ENCODE peak calls at places on chromosomes 7 and 10, in four cellular contexts. One of them, this sample, is unnamed.

GRCh38 chr7:77933394-77933793 is 134.8 kb downstream of the PHTF2 start:
- DNase-seq in PC-3: peak
- DNase-seq in A549: peak
- DNase-seq in HFF-Myc: no peak
- DNase-seq in this sample: no peak

GRCh38 chr7:82548141-82548688 is 104.6 kb upstream of the CACNA2D1 start:
- DNase-seq in PC-3: peak
- DNase-seq in A549: no peak
- DNase-seq in HFF-Myc: no peak
- DNase-seq in this sample: no peak

GRCh38 chr10:35613597-35614226 is 8.6 kb downstream of the GJD4 start:
- DNase-seq in PC-3: peak
- DNase-seq in A549: peak
- DNase-seq in HFF-Myc: no peak
- DNase-seq in this sample: no peak

GRCh38 chr7:69358163-69358821 is 240.0 kb upstream of the AUTS2 start:
- DNase-seq in A549: no peak
- DNase-seq in PC-3: no peak
- DNase-seq in HFF-Myc: no peak
- DNase-seq in this sample: no peak

GRCh38 chr7:131329176-131329570 is 1.5 kb downstream of the MKLN1 start:
- DNase-seq in HFF-Myc: no peak
- DNase-seq in PC-3: peak
- DNase-seq in A549: peak
- DNase-seq in this sample: no peak

GRCh38 chr7:51606601-51607154 is 290.1 kb upstream of the COBL start:
- DNase-seq in A549: peak
- DNase-seq in HFF-Myc: no peak
- DNase-seq in PC-3: peak
- DNase-seq in this sample: no peak

GRCh38 chr10:131982796-131983195 is 1.1 kb upstream of the BNIP3 start:
- DNase-seq in PC-3: no peak
- DNase-seq in HFF-Myc: no peak
- DNase-seq in A549: no peak
- DNase-seq in this sample: no peak

GRCh38 chr7:92639213-92639896 is 49.2 kb upstream of the FAM133B start:
- DNase-seq in PC-3: no peak
- DNase-seq in HFF-Myc: no peak
- DNase-seq in A549: no peak
- DNase-seq in this sample: no peak

GRCh38 chr7:44590910-44591309 is 8.9 kb upstream of the TMED4 start:
- DNase-seq in PC-3: no peak
- DNase-seq in A549: no peak
- DNase-seq in HFF-Myc: no peak
- DNase-seq in this sample: no peak

GRCh38 chr7:150939052-150939810 is 38.9 kb downstream of the KCNH2 start:
- DNase-seq in PC-3: no peak
- DNase-seq in HFF-Myc: no peak
- DNase-seq in A549: no peak
- DNase-seq in this sample: no peak

GRCh38 chr7:121107923-121108498 is 119.5 kb downstream of the CPED1 start:
- DNase-seq in PC-3: peak
- DNase-seq in HFF-Myc: peak
- DNase-seq in A549: peak
- DNase-seq in this sample: no peak

DNA sequence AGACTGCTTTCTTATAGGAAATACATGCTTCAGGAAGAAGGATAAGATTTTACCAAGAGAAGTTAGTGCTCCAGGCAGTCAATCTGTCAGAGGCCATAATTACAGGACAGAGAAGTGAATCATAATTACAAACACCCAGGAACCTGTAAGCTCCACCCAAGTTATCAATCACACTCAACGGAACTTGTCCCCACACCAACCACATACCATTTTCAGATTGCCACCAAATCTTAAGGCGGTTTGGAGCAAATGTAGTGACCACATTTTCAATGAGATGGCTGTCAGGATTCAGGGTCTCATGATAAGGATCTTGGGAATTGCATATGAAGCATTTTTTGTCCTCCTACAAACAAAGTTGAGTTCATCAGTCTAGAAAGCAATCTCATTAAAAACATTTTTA is 4.8 kb downstream of the LAMB1 start:
- DNase-seq in A549: no peak
- DNase-seq in HFF-Myc: no peak
- DNase-seq in PC-3: peak
- DNase-seq in this sample: no peak
- H3K4me3 ChIP-seq in A549: no peak
- H3K4me3 ChIP-seq in HFF-Myc: peak
- H3K4me3 ChIP-seq in PC-3: peak
- H3K4me3 ChIP-seq in this sample: no peak

DNA sequence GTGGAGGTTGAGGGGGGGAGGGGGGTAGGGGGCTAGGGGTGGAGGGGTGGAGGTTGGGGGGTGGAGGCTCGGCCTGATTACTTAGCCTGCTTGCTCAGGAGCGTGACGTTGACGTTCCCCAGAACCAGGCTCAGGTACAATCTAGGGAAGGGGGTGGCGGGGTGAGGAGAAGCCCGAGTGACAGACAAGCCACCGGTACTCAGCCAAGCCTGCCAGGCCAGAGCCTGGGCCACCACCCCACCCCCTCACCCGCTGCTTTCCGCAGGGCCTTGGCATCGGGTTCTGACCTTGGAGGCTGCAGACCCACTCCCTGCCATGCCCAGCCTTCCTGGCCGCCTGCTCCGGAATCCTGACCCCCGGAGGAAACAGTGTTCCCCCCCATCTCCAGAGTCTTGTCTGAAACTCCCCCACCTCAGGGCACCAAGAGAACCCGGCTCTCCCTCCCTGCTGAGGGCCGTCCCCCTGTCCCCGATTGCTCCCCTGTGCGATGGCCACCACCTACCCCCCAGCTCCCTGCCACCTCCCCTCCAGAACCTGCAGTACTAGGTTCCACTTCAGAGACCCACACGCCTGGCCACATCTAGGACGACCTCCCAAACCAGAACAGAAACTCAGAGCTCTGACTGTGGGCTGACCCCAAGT is 5.2 kb downstream of the TMEM120A start:
- DNase-seq in A549: no peak
- DNase-seq in HFF-Myc: no peak
- DNase-seq in PC-3: no peak
- DNase-seq in this sample: no peak
- H3K4me3 ChIP-seq in A549: no peak
- H3K4me3 ChIP-seq in HFF-Myc: no peak
- H3K4me3 ChIP-seq in PC-3: no peak
- H3K4me3 ChIP-seq in this sample: no peak

GRCh38 chr10:13706175-13706574 is 119.4 kb downstream of the PRPF18 start:
- DNase-seq in PC-3: no peak
- DNase-seq in A549: no peak
- DNase-seq in HFF-Myc: no peak
- DNase-seq in this sample: no peak
- H3K4me3 ChIP-seq in PC-3: no peak
- H3K4me3 ChIP-seq in A549: no peak
- H3K4me3 ChIP-seq in HFF-Myc: peak
- H3K4me3 ChIP-seq in this sample: no peak

DNA sequence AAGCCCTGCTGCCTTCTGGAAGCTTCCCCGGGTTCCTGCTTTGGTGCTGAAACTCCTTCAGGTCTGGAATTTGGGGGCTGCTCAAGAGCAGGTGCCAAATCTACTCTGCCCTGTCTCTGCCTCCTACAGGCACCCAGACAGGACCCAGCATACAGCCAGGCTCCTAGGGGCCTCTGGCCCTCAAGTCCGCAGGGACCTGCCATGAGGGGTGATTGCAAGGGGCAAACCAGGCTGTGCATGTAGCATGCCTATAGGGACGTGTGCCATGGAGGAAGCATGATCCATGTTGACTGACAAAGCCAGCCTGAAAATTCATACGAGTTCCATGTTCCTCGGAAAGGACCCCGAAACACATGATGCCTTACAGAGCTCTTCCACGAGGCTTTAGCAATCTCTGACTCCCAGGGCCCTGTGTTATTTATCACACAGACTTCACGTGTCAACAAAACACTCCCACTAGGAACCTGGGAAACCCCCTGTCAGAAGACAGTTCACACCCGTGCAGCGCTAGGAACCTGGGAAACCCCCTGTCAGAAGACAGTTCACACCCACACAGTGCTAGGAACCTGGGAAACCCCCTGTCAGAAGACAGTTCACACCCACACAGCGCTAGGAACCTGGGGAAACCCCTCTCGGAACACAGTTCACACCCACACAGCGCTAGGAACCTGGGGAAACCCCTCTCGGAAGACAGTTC is 75.3 kb upstream of the DNAAF5 start:
- DNase-seq in HFF-Myc: no peak
- DNase-seq in PC-3: no peak
- DNase-seq in A549: no peak
- DNase-seq in this sample: no peak
- H3K4me3 ChIP-seq in HFF-Myc: no peak
- H3K4me3 ChIP-seq in PC-3: no peak
- H3K4me3 ChIP-seq in A549: no peak
- H3K4me3 ChIP-seq in this sample: no peak